ENCODE peak calls at places on chromosome 17, in five cellular contexts. One of them, this sample, is unnamed.

GRCh38 chr17:22461460-22462145 is 769.3 kb downstream of the KCNJ18 start:
- DNase-seq in HepG2: no peak
- DNase-seq in fibroblast of lung: no peak
- DNase-seq in T-helper 1 cell: no peak
- DNase-seq in OCI-M1: no peak
- DNase-seq in this sample: no peak

GRCh38 chr17:40857535-40857934 is 9.5 kb downstream of the KRT12 start:
- DNase-seq in HepG2: no peak
- DNase-seq in fibroblast of lung: peak; percentile 3
- DNase-seq in T-helper 1 cell: no peak
- DNase-seq in OCI-M1: no peak
- DNase-seq in this sample: no peak

GRCh38 chr17:8237175-8237574 is 10.7 kb downstream of the CTC1 start:
- DNase-seq in HepG2: no peak
- DNase-seq in fibroblast of lung: no peak
- DNase-seq in T-helper 1 cell: no peak
- DNase-seq in OCI-M1: no peak
- DNase-seq in this sample: no peak

GRCh38 chr17:82399030-82399429 is 19.1 kb upstream of the HEXD start:
- DNase-seq in HepG2: no peak
- DNase-seq in fibroblast of lung: peak; percentile 70
- DNase-seq in T-helper 1 cell: no peak
- DNase-seq in OCI-M1: no peak
- DNase-seq in this sample: no peak

GRCh38 chr17:46003907-46004748 is 5.1 kb downstream of the STH start:
- DNase-seq in HepG2: peak; percentile 90
- DNase-seq in fibroblast of lung: peak; percentile 11
- DNase-seq in T-helper 1 cell: no peak
- DNase-seq in OCI-M1: no peak
- DNase-seq in this sample: peak; percentile 86

GRCh38 chr17:82392209-82392920 is 20.8 kb downstream of the UTS2R start:
- DNase-seq in HepG2: no peak
- DNase-seq in fibroblast of lung: no peak
- DNase-seq in T-helper 1 cell: no peak
- DNase-seq in OCI-M1: no peak
- DNase-seq in this sample: no peak

GRCh38 chr17:31687505-31688126 is 171.4 kb downstream of the COPRS start:
- DNase-seq in HepG2: no peak
- DNase-seq in fibroblast of lung: no peak
- DNase-seq in T-helper 1 cell: no peak
- DNase-seq in OCI-M1: no peak
- DNase-seq in this sample: no peak

GRCh38 chr17:83183951-83184506 is 104.6 kb downstream of the METRNL start:
- DNase-seq in HepG2: no peak
- DNase-seq in fibroblast of lung: no peak
- DNase-seq in T-helper 1 cell: no peak
- DNase-seq in OCI-M1: no peak
- DNase-seq in this sample: no peak

GRCh38 chr17:55238931-55239297 is 25.8 kb upstream of the HLF start:
- DNase-seq in HepG2: peak; percentile 44
- DNase-seq in fibroblast of lung: no peak
- DNase-seq in T-helper 1 cell: no peak
- DNase-seq in OCI-M1: peak; percentile 61
- DNase-seq in this sample: no peak